ENCODE peak calls at places on chromosomes 5 and 9, in ten cellular contexts. Q is iPS-NIHi11; P is posterior cingulate gyrus; C is substantia nigra; E is NCI-H1694; I is GM10248; T is activated CD8-positive, alpha-beta T cell treated with anti-CD3 and anti-CD28 coated beads for 36 hours; X is endothelial cell of umbilical vein; G is T follicular helper cell; L is kidney glomerular epithelial cell. K is an unnamed sample.

GRCh38 chr5:139709587-139710369 is 61.6 kb downstream of the CXXC5 start:
- DNase-seq in P (no peak), T (peak), G (no peak), L (no peak), I (peak), Q (peak), X (no peak), C (peak), E (no peak), K (no peak)

GRCh38 chr9:96490534-96491078 is 40.6 kb downstream of the HABP4 start:
- DNase-seq in C (no peak), T (no peak), X (no peak), P (no peak), I (no peak), L (no peak), Q (no peak), E (no peak), G (no peak), K (no peak)

GRCh38 chr5:160685695-160686094 is 166.3 kb downstream of the ATP10B start:
- DNase-seq in G (no peak), E (no peak), T (no peak), L (no peak), X (no peak), C (no peak), Q (peak), I (peak), P (no peak), K (no peak)

GRCh38 chr5:558326-558725 is 34.1 kb upstream of the SLC9A3 start:
- DNase-seq in I (no peak), P (peak), X (no peak), L (no peak), Q (no peak), T (no peak), E (no peak), C (no peak), G (no peak), K (peak)

GRCh38 chr5:127705120-127705892 is 2.1 kb downstream of the CCDC192 start:
- DNase-seq in T (peak), C (no peak), G (no peak), X (peak), E (no peak), I (no peak), L (peak), P (no peak), Q (no peak), K (no peak)

GRCh38 chr5:2300421-2300820 is 417.7 kb upstream of the IRX4 start:
- DNase-seq in L (no peak), Q (no peak), T (no peak), P (no peak), G (no peak), C (no peak), I (no peak), E (no peak), X (no peak), K (no peak)

GRCh38 chr9:14312721-14313377 is 1.1 kb downstream of the NFIB start:
- DNase-seq in E (no peak), Q (peak), T (no peak), C (peak), G (no peak), I (peak), X (peak), P (peak), L (no peak), K (peak)

GRCh38 chr5:75034137-75034739 is 18.1 kb downstream of the GCNT4 start:
- DNase-seq in X (no peak), E (no peak), P (no peak), L (no peak), T (peak), I (no peak), G (no peak), C (no peak), Q (no peak), K (no peak)

GRCh38 chr5:141914154-141914743 is 9.4 kb upstream of the DELE1 start:
- DNase-seq in I (peak), L (no peak), G (no peak), C (peak), T (peak), X (peak), P (peak), Q (peak), E (no peak), K (peak)

GRCh38 chr9:101848485-101848919 is 110.1 kb upstream of the GRIN3A start:
- DNase-seq in E (no peak), X (no peak), C (no peak), T (no peak), Q (no peak), I (no peak), G (no peak), L (no peak), P (no peak), K (no peak)

GRCh38 chr9:5800969-5801738 is 31.8 kb downstream of the ERMP1 start:
- DNase-seq in Q (peak), P (no peak), X (peak), I (no peak), C (no peak), E (no peak), T (no peak), L (peak), G (no peak), K (no peak)